ENCODE peak calls at places on chromosome 16, in four cellular contexts. C is psoas muscle, Z is dorsolateral prefrontal cortex, O is ascending aorta. G is an unnamed sample.

GRCh38 chr16:16791051-16791450 is 412.1 kb downstream of the NPIPA7 start:
- DNase-seq in C (no peak), Z (no peak), O (no peak), G (no peak)

GRCh38 chr16:70665113-70665694 is 18.8 kb downstream of the IL34 start:
- DNase-seq in C (no peak), Z (no peak), O (peak; percentile 59), G (no peak)

GRCh38 chr16:9008335-9009260 is 44.9 kb upstream of the USP7 start:
- DNase-seq in C (peak; percentile 82), Z (peak; percentile 63), O (peak; percentile 79), G (peak; percentile 80)

GRCh38 chr16:72637306-72637705 is 410.6 kb downstream of the ZFHX3 start:
- DNase-seq in C (no peak), Z (no peak), O (no peak), G (no peak)

GRCh38 chr16:70661534-70661917 is 15.2 kb downstream of the IL34 start:
- DNase-seq in C (no peak), Z (no peak), O (peak; percentile 65), G (no peak)

GRCh38 chr16:10150906-10151305 is 31.3 kb downstream of the GRIN2A start:
- DNase-seq in C (no peak), Z (no peak), O (no peak), G (no peak)

GRCh38 chr16:67540756-67541155 is 12.1 kb downstream of the RIPOR1 start:
- DNase-seq in C (no peak), Z (no peak), O (no peak), G (no peak)

GRCh38 chr16:10619271-10619849 is 39.0 kb upstream of the EMP2 start:
- DNase-seq in C (peak; percentile 58), Z (peak; percentile 35), O (no peak), G (no peak)

GRCh38 chr16:28951410-28951943 is 740 bp downstream of the NFATC2IP start:
- DNase-seq in C (no peak), Z (no peak), O (peak; percentile 65), G (no peak)

GRCh38 chr16:28950648-28951409 is at the start of gene NFATC2IP:
- DNase-seq in C (peak; percentile 100), Z (peak; percentile 100), O (peak; percentile 100), G (peak; percentile 100)

GRCh38 chr16:28943281-28943680 is 7.5 kb upstream of the NFATC2IP start:
- DNase-seq in C (no peak), Z (no peak), O (no peak), G (no peak)

DNA sequence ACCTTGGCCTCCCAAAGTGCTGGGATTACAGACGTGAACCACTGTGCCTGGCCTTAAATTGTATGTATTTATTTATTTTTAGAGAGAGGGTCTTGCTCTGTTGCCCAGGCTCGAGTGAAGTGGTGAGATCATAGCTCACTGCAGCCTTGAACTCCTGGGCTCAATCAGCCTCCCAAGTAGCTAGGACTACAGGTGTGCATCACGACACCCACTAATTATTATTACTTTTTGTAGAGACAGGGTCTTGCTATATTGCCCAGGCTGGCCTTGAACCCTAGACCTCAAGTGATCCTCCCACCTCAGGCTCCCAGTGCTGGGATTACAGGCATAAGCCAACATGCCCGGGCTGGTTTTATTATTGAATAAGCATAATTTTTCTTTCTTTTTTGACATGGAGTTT is 4.1 kb upstream of the NFATC2IP start:
- DNase-seq in C (no peak), Z (no peak), O (no peak), G (no peak)
- H3K27ac ChIP-seq in C (no peak overlapping the region), Z (no peak overlapping the region), O (no peak overlapping the region), G (no peak overlapping the region)

GRCh38 chr16:55506708-55507107 is 2.2 kb upstream of the LPCAT2 start:
- DNase-seq in C (no peak), Z (no peak), O (no peak), G (no peak)

GRCh38 chr16:55508941-55509920 is at the start of gene LPCAT2:
- DNase-seq in C (peak; percentile 92), Z (peak; percentile 72), O (peak; percentile 92), G (no peak)

GRCh38 chr16:55506083-55506482 is 2.8 kb upstream of the LPCAT2 start:
- DNase-seq in C (no peak), Z (no peak), O (no peak), G (no peak)

GRCh38 chr16:55510185-55510805 is 1.4 kb downstream of the LPCAT2 start:
- DNase-seq in C (no peak), Z (no peak), O (no peak), G (no peak)

DNA sequence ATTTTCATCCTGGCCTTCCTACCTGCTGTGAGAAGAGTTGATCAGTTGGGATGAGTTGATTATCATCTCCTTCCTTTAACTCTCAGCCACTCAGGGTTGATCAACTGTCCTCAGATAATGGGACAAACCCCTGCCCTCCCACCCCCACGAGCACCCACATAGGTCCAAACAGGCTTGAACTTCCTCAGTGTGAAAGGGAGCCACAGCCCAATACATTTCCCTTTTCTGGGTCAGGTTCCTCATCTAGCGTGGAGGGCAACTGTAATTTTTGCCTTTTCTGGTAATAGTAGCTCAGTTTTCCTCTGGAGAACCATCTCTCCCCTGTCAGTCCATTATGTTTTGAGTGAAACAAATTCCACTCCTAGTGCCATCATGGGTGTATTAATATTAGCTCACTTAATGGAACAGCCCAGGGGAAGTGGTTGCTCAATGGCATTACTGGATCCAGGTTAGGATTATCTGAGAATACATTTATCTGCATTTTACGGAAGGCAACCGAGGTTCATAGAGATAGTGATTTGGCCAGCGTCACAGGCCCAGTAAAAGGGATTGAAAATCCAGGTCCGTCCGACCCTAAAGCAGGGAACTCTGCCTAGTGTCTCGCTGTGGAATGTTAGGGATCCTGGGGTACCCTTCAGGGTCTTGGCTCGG is 476 bp upstream of the LPCAT2 start:
- DNase-seq in C (no peak), Z (no peak), O (no peak), G (no peak)
- H3K4me3 ChIP-seq in C (peak overlapping the region; percentile 67), Z (peak overlapping the region; percentile 73), O (peak overlapping the region; percentile 65), G (peak overlapping the region; percentile 87)

DNA sequence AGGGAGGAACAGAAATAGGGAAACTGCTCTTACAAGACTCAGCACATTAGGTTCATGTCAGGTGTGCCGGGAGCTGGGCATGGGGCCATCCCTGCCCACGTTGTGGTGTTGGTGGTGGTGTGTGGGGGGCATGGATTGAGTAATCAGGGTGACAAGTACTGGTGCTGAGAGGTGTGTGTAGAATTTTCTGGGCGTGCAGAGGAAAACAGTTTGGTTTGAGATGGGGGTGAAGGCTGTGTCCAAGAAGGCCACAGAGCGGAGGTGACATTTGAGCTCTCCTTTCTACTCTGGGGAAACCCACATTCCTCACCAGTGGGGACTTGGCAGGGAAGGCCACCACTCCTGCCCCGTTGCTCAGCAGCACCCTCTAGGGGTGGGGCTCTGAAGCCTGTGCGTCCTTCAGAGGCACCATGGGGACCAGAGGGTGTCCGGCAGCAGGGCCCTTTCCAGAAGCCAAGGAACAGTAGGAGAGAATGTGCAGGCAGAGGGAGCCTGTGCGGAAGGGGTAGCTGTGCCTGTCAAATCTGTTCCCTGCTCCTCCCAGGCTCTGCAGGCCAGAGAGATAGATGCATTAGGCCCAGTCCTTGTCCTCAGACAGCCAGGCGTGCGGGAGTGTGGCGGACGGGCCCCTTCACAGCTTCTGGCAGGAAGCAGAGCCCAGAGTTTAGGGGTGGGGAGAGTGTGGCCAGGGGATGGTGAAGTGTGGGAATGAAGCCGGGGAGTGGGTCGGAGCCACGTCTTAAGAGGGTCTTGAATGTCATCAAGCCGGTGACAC is 48.7 kb upstream of the GSE1 start:
- DNase-seq in C (peak; percentile 87), Z (no peak), O (no peak), G (no peak)
- TF ChIP-seq CTCF in C (peak; percentile 80), Z (no peak), O (peak; percentile 34), G (no peak)

GRCh38 chr16:4790261-4790660 is 2.1 kb upstream of the SEPTIN12 start:
- DNase-seq in C (no peak), Z (no peak), O (no peak), G (no peak)

GRCh38 chr16:4787068-4787467 is 1.1 kb downstream of the SEPTIN12 start:
- DNase-seq in C (no peak), Z (no peak), O (no peak), G (no peak)

GRCh38 chr16:4787627-4788482 is at the start of gene SEPTIN12:
- DNase-seq in C (no peak), Z (no peak), O (no peak), G (no peak)

GRCh38 chr16:4788910-4789309 is 765 bp upstream of the SEPTIN12 start:
- DNase-seq in C (no peak), Z (no peak), O (no peak), G (no peak)

DNA sequence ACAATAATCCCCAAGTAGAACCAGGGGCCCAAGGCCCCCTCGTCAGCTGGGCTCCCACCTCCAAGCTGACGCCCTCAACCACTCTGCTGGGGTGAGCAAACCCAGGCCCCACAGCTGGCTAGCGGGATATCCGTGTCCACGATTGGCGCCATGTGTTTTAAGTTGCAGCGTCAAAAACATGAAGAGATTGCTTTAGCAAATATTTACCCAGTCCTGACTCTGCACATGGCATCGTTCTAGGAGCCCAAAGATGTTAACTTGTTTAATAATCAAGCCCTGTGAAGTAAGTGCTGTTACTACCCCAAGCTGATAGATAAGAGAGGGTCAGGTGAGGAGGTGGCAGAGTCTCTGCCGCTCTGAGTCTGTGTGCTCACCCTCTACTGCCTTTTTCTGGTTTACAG is 344 bp upstream of the SEPTIN12 start:
- DNase-seq in C (no peak), Z (no peak), O (no peak), G (no peak)
- H3K27ac ChIP-seq in C (no peak overlapping the region), Z (no peak overlapping the region), O (no peak overlapping the region), G (no peak overlapping the region)

DNA sequence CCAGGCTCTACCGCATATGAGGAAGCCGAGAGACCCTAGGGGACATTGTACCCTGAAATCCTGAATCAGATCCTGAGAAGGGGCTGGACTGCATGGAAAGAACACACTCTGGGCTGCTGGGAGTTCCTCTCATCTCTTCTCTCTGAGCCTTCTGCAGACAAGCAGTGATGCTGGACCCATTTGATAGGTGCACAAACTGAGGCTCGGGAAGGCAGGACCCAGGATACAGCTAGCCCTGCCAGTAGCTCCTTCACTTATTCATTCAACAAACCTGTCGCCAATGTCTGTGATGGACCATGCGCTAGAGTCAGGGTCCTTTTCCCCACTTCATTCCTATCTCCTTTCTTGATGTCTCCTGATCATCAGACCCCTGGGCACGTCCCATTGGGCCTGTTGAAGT is 1.9 kb downstream of the SBK1 start:
- DNase-seq in C (no peak), Z (no peak), O (no peak), G (no peak)
- H3K4me3 ChIP-seq in C (no peak overlapping the region), Z (peak overlapping the region; percentile 76), O (no peak overlapping the region), G (no peak overlapping the region)

DNA sequence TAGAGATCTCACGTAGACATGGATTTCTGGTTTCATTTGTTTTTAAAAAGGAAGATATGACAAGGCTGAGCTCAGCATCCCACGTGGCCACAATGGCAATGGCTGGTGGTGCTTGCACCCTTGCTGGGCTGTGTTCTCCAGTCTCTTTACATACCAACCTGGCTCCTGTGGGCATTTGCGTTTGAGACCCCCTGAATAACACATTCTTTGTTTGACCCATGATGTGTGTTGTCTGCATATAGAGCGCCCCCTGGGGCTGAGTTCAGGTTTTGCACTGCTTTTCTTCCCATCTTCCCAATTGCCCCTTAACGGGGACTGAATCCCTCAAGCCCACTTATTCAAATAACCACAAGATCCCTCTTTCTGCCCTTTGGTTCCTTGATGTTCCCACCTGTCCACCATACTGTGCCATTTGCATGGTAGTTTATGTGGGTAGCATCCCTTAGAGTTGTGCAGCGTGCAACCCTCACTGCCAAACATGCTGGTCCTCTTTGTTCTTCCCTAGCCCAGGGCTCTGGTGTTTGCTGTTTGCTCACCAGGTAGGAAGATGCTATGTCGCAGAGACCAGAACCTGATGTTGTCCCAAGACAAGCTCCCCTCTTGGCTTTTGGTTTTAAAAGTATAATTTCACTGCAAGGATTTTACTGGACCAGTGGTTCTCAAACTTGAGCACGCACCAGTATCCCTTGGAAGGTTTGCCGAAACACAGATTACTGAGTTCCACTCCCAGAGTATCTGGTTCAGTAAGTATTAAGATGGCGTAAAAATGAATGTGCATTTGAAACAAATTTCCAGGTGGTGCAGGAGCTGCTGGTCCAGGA is 38.5 kb upstream of the NKD1 start:
- DNase-seq in C (no peak), Z (no peak), O (peak; percentile 63), G (no peak)
- TF ChIP-seq CTCF in C (peak; percentile 30), Z (peak; percentile 64), O (peak; percentile 53), G (no peak)

G was measured in coronary artery.